ENCODE peak calls at places on chromosomes 16 and 17, in five cellular contexts. One of them, this sample, is unnamed.

GRCh38 chr17:68981288-68981687 is 26.1 kb upstream of the ABCA8 start:
- DNase-seq in GM10248: no peak
- DNase-seq in HFF-Myc: peak
- DNase-seq in left lung: no peak
- DNase-seq in epithelial cell of esophagus: no peak
- DNase-seq in this sample: no peak

GRCh38 chr17:59355030-59355694 is 23.7 kb downstream of the YPEL2 start:
- DNase-seq in GM10248: no peak
- DNase-seq in HFF-Myc: no peak
- DNase-seq in left lung: no peak
- DNase-seq in epithelial cell of esophagus: peak
- DNase-seq in this sample: no peak

GRCh38 chr17:9929873-9930272 is 24.8 kb upstream of the RCVRN start:
- DNase-seq in GM10248: no peak
- DNase-seq in HFF-Myc: no peak
- DNase-seq in left lung: no peak
- DNase-seq in epithelial cell of esophagus: no peak
- DNase-seq in this sample: no peak

GRCh38 chr17:65400701-65401100 is 160.7 kb downstream of the AXIN2 start:
- DNase-seq in GM10248: no peak
- DNase-seq in HFF-Myc: no peak
- DNase-seq in left lung: no peak
- DNase-seq in epithelial cell of esophagus: no peak
- DNase-seq in this sample: no peak

GRCh38 chr17:17537311-17538099 is 41.3 kb upstream of the RASD1 start:
- DNase-seq in GM10248: no peak
- DNase-seq in HFF-Myc: no peak
- DNase-seq in left lung: no peak
- DNase-seq in epithelial cell of esophagus: no peak
- DNase-seq in this sample: no peak

GRCh38 chr16:50308237-50308965 is 42.0 kb downstream of the ADCY7 start:
- DNase-seq in GM10248: no peak
- DNase-seq in HFF-Myc: no peak
- DNase-seq in left lung: no peak
- DNase-seq in epithelial cell of esophagus: no peak
- DNase-seq in this sample: no peak

GRCh38 chr16:66503030-66503429 is 46.9 kb downstream of the TK2 start:
- DNase-seq in GM10248: no peak
- DNase-seq in HFF-Myc: no peak
- DNase-seq in left lung: no peak
- DNase-seq in epithelial cell of esophagus: no peak
- DNase-seq in this sample: no peak

GRCh38 chr17:10579270-10579669 is 29.8 kb upstream of the MYH2 start:
- DNase-seq in GM10248: no peak
- DNase-seq in HFF-Myc: no peak
- DNase-seq in left lung: no peak
- DNase-seq in epithelial cell of esophagus: no peak
- DNase-seq in this sample: no peak

GRCh38 chr17:65925606-65926307 is 266.2 kb downstream of the CEP112 start:
- DNase-seq in GM10248: no peak
- DNase-seq in HFF-Myc: no peak
- DNase-seq in left lung: no peak
- DNase-seq in epithelial cell of esophagus: no peak
- DNase-seq in this sample: no peak

GRCh38 chr17:42548070-42548837 is 4.5 kb upstream of the HSD17B1 start:
- DNase-seq in GM10248: peak
- DNase-seq in HFF-Myc: no peak
- DNase-seq in left lung: peak
- DNase-seq in epithelial cell of esophagus: peak
- DNase-seq in this sample: no peak

GRCh38 chr17:79400989-79401703 is 209.7 kb downstream of the RBFOX3 start:
- DNase-seq in GM10248: peak
- DNase-seq in HFF-Myc: peak
- DNase-seq in left lung: peak
- DNase-seq in epithelial cell of esophagus: peak
- DNase-seq in this sample: peak

GRCh38 chr17:7888184-7888920 is at the start of gene CHD3:
- DNase-seq in GM10248: no peak
- DNase-seq in HFF-Myc: no peak
- DNase-seq in left lung: peak
- DNase-seq in epithelial cell of esophagus: peak
- DNase-seq in this sample: no peak

GRCh38 chr16:85767569-85767968 is 16.7 kb upstream of the C16orf74 start:
- DNase-seq in GM10248: no peak
- DNase-seq in HFF-Myc: no peak
- DNase-seq in left lung: no peak
- DNase-seq in epithelial cell of esophagus: peak
- DNase-seq in this sample: no peak

GRCh38 chr16:84822990-84823389 is 3.2 kb downstream of the CRISPLD2 start:
- DNase-seq in GM10248: no peak
- DNase-seq in HFF-Myc: no peak
- DNase-seq in left lung: no peak
- DNase-seq in epithelial cell of esophagus: no peak
- DNase-seq in this sample: no peak

GRCh38 chr17:7176107-7176851 is 2.9 kb downstream of the ASGR1 start:
- DNase-seq in GM10248: no peak
- DNase-seq in HFF-Myc: no peak
- DNase-seq in left lung: no peak
- DNase-seq in epithelial cell of esophagus: no peak
- DNase-seq in this sample: peak

GRCh38 chr17:66980896-66981295 is 16.4 kb downstream of the CACNG4 start:
- DNase-seq in GM10248: no peak
- DNase-seq in HFF-Myc: no peak
- DNase-seq in left lung: no peak
- DNase-seq in epithelial cell of esophagus: no peak
- DNase-seq in this sample: no peak

GRCh38 chr17:72850410-72850809 is 242.1 kb downstream of the SLC39A11 start:
- DNase-seq in GM10248: no peak
- DNase-seq in HFF-Myc: no peak
- DNase-seq in left lung: no peak
- DNase-seq in epithelial cell of esophagus: peak
- DNase-seq in this sample: no peak

GRCh38 chr17:71764507-71764906 is 356.3 kb upstream of the SOX9 start:
- DNase-seq in GM10248: no peak
- DNase-seq in HFF-Myc: no peak
- DNase-seq in left lung: no peak
- DNase-seq in epithelial cell of esophagus: peak
- DNase-seq in this sample: no peak

GRCh38 chr16:77762260-77762659 is 26.1 kb upstream of the VAT1L start:
- DNase-seq in GM10248: no peak
- DNase-seq in HFF-Myc: no peak
- DNase-seq in left lung: no peak
- DNase-seq in epithelial cell of esophagus: no peak
- DNase-seq in this sample: no peak

GRCh38 chr16:49458656-49459445 is 85.2 kb downstream of the C16orf78 start:
- DNase-seq in GM10248: no peak
- DNase-seq in HFF-Myc: no peak
- DNase-seq in left lung: peak
- DNase-seq in epithelial cell of esophagus: no peak
- DNase-seq in this sample: no peak

GRCh38 chr17:38922538-38923291 is 2.7 kb upstream of the LASP1NB start:
- DNase-seq in GM10248: no peak
- DNase-seq in HFF-Myc: peak
- DNase-seq in left lung: no peak
- DNase-seq in epithelial cell of esophagus: peak
- DNase-seq in this sample: no peak

GRCh38 chr16:380837-381787 is 666 bp downstream of the PGAP6 start:
- DNase-seq in GM10248: no peak
- DNase-seq in HFF-Myc: no peak
- DNase-seq in left lung: no peak
- DNase-seq in epithelial cell of esophagus: no peak
- DNase-seq in this sample: peak

GRCh38 chr16:89455178-89455577 is 35.2 kb downstream of the ANKRD11 start:
- DNase-seq in GM10248: no peak
- DNase-seq in HFF-Myc: no peak
- DNase-seq in left lung: no peak
- DNase-seq in epithelial cell of esophagus: no peak
- DNase-seq in this sample: no peak

GRCh38 chr17:67557921-67558320 is 159.8 kb upstream of the NOL11 start:
- DNase-seq in GM10248: no peak
- DNase-seq in HFF-Myc: no peak
- DNase-seq in left lung: no peak
- DNase-seq in epithelial cell of esophagus: no peak
- DNase-seq in this sample: no peak

GRCh38 chr17:538096-538973 is 176.3 kb downstream of the VPS53 start:
- DNase-seq in GM10248: no peak
- DNase-seq in HFF-Myc: no peak
- DNase-seq in left lung: no peak
- DNase-seq in epithelial cell of esophagus: no peak
- DNase-seq in this sample: no peak

GRCh38 chr16:11164482-11165270 is 91.3 kb downstream of the SOCS1 start:
- DNase-seq in GM10248: no peak
- DNase-seq in HFF-Myc: no peak
- DNase-seq in left lung: no peak
- DNase-seq in epithelial cell of esophagus: no peak
- DNase-seq in this sample: no peak

GRCh38 chr16:46830417-46830901 is 521 bp downstream of the C16orf87 start:
- DNase-seq in GM10248: no peak
- DNase-seq in HFF-Myc: no peak
- DNase-seq in left lung: peak
- DNase-seq in epithelial cell of esophagus: peak
- DNase-seq in this sample: no peak

GRCh38 chr17:20095366-20096080 is 86.4 kb downstream of the SPECC1 start:
- DNase-seq in GM10248: no peak
- DNase-seq in HFF-Myc: peak
- DNase-seq in left lung: no peak
- DNase-seq in epithelial cell of esophagus: peak
- DNase-seq in this sample: no peak
- TF ChIP-seq CTCF in GM10248: no peak
- TF ChIP-seq CTCF in HFF-Myc: peak
- TF ChIP-seq CTCF in left lung: no peak
- TF ChIP-seq CTCF in epithelial cell of esophagus: peak
- TF ChIP-seq CTCF in this sample: no peak

GRCh38 chr16:68190745-68191510 is 45.0 kb downstream of the ESRP2 start:
- DNase-seq in GM10248: no peak
- DNase-seq in HFF-Myc: no peak
- DNase-seq in left lung: no peak
- DNase-seq in epithelial cell of esophagus: no peak
- DNase-seq in this sample: no peak
- TF ChIP-seq CTCF in GM10248: no peak
- TF ChIP-seq CTCF in HFF-Myc: no peak
- TF ChIP-seq CTCF in left lung: no peak
- TF ChIP-seq CTCF in epithelial cell of esophagus: no peak
- TF ChIP-seq CTCF in this sample: no peak

GRCh38 chr17:2025220-2025621 is at the start of gene RTN4RL1:
- DNase-seq in GM10248: peak
- DNase-seq in HFF-Myc: no peak
- DNase-seq in left lung: peak
- DNase-seq in epithelial cell of esophagus: peak
- DNase-seq in this sample: no peak
- TF ChIP-seq CTCF in GM10248: no peak
- TF ChIP-seq CTCF in HFF-Myc: no peak
- TF ChIP-seq CTCF in left lung: no peak
- TF ChIP-seq CTCF in epithelial cell of esophagus: peak
- TF ChIP-seq CTCF in this sample: no peak

GRCh38 chr17:47660064-47660492 is 10.4 kb downstream of the KPNB1 start:
- DNase-seq in GM10248: peak
- DNase-seq in HFF-Myc: no peak
- DNase-seq in left lung: no peak
- DNase-seq in epithelial cell of esophagus: no peak
- DNase-seq in this sample: no peak
- TF ChIP-seq CTCF in GM10248: no peak
- TF ChIP-seq CTCF in HFF-Myc: no peak
- TF ChIP-seq CTCF in left lung: no peak
- TF ChIP-seq CTCF in epithelial cell of esophagus: no peak
- TF ChIP-seq CTCF in this sample: peak

GRCh38 chr17:27836651-27837050 is 36.3 kb upstream of the NOS2 start:
- DNase-seq in GM10248: no peak
- DNase-seq in HFF-Myc: no peak
- DNase-seq in left lung: no peak
- DNase-seq in epithelial cell of esophagus: no peak
- DNase-seq in this sample: no peak
- TF ChIP-seq CTCF in GM10248: no peak
- TF ChIP-seq CTCF in HFF-Myc: no peak
- TF ChIP-seq CTCF in left lung: no peak
- TF ChIP-seq CTCF in epithelial cell of esophagus: no peak
- TF ChIP-seq CTCF in this sample: no peak